ENCODE peak calls at places on chromosome 20, in ten cellular contexts. U is right cardiac atrium; P is HCT116; L is endodermal cell; G is fibroblast of lung; R is lower lobe of right lung; T is lung; M is heart right ventricle; I is stomach; D is CD8-positive, alpha-beta memory T cell. H is an unnamed sample.

GRCh38 chr20:21523398-21523868 is 9.6 kb upstream of the NKX2-2 start:
- DNase-seq in U (no peak), P (no peak), L (no peak), G (no peak), R (no peak), T (no peak), M (no peak), I (no peak), D (no peak), H (no peak)

GRCh38 chr20:36587388-36588136 is 14.2 kb downstream of the TGIF2 start:
- DNase-seq in U (no peak), P (no peak), L (no peak), G (no peak), R (no peak), T (no peak), M (no peak), I (no peak), D (no peak), H (no peak)

GRCh38 chr20:47529840-47530239 is 28.2 kb downstream of the NCOA3 start:
- DNase-seq in U (no peak), P (no peak), L (no peak), G (peak; percentile 25), R (no peak), T (no peak), M (no peak), I (no peak), D (no peak), H (no peak)

GRCh38 chr20:38685853-38686473 is 38.3 kb upstream of the SLC32A1 start:
- DNase-seq in U (peak; percentile 78), P (no peak), L (peak; percentile 94), G (peak; percentile 43), R (no peak), T (peak; percentile 35), M (peak; percentile 32), I (peak; percentile 28), D (peak; percentile 57), H (peak; percentile 50)

GRCh38 chr20:64101731-64102621 is 5.4 kb downstream of the NPBWR2 start:
- DNase-seq in U (peak; percentile 76), P (no peak), L (peak; percentile 92), G (no peak), R (peak; percentile 63), T (no peak), M (no peak), I (peak; percentile 48), D (peak; percentile 69), H (no peak)

GRCh38 chr20:46348231-46348803 is 40.0 kb upstream of the CDH22 start:
- DNase-seq in U (peak; percentile 84), P (no peak), L (peak; percentile 91), G (peak; percentile 21), R (no peak), T (no peak), M (no peak), I (no peak), D (no peak), H (no peak)

GRCh38 chr20:23603321-23603720 is 2.4 kb downstream of the CST9 start:
- DNase-seq in U (no peak), P (no peak), L (no peak), G (no peak), R (no peak), T (no peak), M (no peak), I (no peak), D (no peak), H (no peak)

GRCh38 chr20:47220161-47220582 is 136.3 kb downstream of the ZMYND8 start:
- DNase-seq in U (peak; percentile 59), P (peak; percentile 10), L (peak; percentile 87), G (peak; percentile 41), R (no peak), T (no peak), M (no peak), I (no peak), D (no peak), H (no peak)

GRCh38 chr20:43941476-43942212 is 27.0 kb downstream of the TOX2 start:
- DNase-seq in U (no peak), P (no peak), L (no peak), G (no peak), R (no peak), T (no peak), M (no peak), I (no peak), D (no peak), H (no peak)
- H3K4me1 ChIP-seq in U (no peaks in the 10 kb centered on the region), P (peaks cover 70% of the 10 kb centered on the region), L (no peaks in the 10 kb centered on the region), G (peaks cover 48% of the 10 kb centered on the region), R (peaks cover 68% of the 10 kb centered on the region), T (peaks cover 24% of the 10 kb centered on the region), M (peaks cover 86% of the 10 kb centered on the region), I (peaks cover 13% of the 10 kb centered on the region), D (peaks cover 48% of the 10 kb centered on the region), H (no peaks in the 10 kb centered on the region)

DNA sequence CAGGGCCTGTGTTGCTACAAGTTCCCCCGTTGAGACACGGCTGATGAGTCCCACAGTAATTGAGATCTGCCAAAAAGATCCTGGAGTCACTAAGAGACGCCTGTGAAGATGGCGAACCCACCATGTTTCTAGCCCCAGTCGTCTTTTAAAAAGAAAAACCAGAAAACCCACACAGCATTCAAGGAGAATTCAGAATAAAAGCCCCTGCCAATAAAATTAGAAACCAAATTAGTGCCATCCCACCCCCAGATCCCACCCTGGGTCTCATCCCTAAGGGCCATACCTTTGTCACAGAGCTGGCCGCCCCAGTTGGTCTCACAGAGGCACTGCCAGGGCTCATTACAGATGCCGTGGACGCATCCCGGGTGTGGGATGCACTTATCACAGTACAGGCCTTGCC is 21.6 kb downstream of the JAG1 start:
- DNase-seq in U (no peak), P (no peak), L (no peak), G (no peak), R (no peak), T (no peak), M (no peak), I (no peak), D (no peak), H (no peak)
- H3K4me1 ChIP-seq in U (peaks cover 22% of the 10 kb centered on the region), P (no peaks in the 10 kb centered on the region), L (peaks cover 8% of the 10 kb centered on the region), G (peaks cover 23% of the 10 kb centered on the region), R (peaks cover 46% of the 10 kb centered on the region), T (peaks cover 16% of the 10 kb centered on the region), M (peaks cover 67% of the 10 kb centered on the region), I (peaks cover 38% of the 10 kb centered on the region), D (no peaks in the 10 kb centered on the region), H (no peaks in the 10 kb centered on the region)

GRCh38 chr20:11777861-11778570 is 139.7 kb upstream of the BTBD3 start:
- DNase-seq in U (no peak), P (no peak), L (no peak), G (peak; percentile 25), R (no peak), T (no peak), M (no peak), I (no peak), D (no peak), H (no peak)

GRCh38 chr20:11772226-11772730 is 145.4 kb upstream of the BTBD3 start:
- DNase-seq in U (no peak), P (no peak), L (no peak), G (no peak), R (no peak), T (no peak), M (no peak), I (no peak), D (no peak), H (no peak)

GRCh38 chr20:11780765-11781369 is 136.8 kb upstream of the BTBD3 start:
- DNase-seq in U (no peak), P (no peak), L (no peak), G (no peak), R (no peak), T (no peak), M (no peak), I (no peak), D (no peak), H (no peak)

GRCh38 chr20:11776687-11777086 is 141.0 kb upstream of the BTBD3 start:
- DNase-seq in U (no peak), P (no peak), L (no peak), G (no peak), R (no peak), T (no peak), M (no peak), I (no peak), D (no peak), H (no peak)

DNA sequence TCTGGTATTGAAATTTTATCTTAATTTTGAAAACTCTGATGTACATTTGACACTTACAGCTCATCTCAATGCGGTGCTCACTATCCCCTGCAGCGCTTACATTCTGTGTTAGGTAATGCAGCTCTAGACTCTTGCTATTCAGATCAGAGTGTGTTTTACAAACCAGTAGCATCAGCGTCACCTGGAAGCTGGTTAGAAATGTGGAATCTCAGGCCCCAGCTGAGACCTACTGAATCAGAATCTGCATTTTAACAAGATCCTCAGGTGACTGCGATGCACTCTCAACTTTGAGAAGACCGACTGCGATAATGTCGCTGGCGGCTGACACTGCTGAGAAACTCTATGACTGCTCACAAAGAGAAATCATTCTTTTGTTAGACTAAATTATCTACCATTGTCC is 140.3 kb upstream of the BTBD3 start:
- DNase-seq in U (no peak), P (no peak), L (no peak), G (no peak), R (no peak), T (no peak), M (no peak), I (no peak), D (no peak), H (no peak)
- H3K4me1 ChIP-seq in U (no peaks in the 10 kb centered on the region), P (no peaks in the 10 kb centered on the region), L (no peaks in the 10 kb centered on the region), G (no peaks in the 10 kb centered on the region), R (peaks cover 7% of the 10 kb centered on the region), T (no peaks in the 10 kb centered on the region), M (no peaks in the 10 kb centered on the region), I (no peaks in the 10 kb centered on the region), D (no peaks in the 10 kb centered on the region), H (no peaks in the 10 kb centered on the region)

GRCh38 chr20:49766979-49767419 is 45.6 kb upstream of the SLC9A8 start:
- DNase-seq in U (no peak), P (no peak), L (no peak), G (no peak), R (no peak), T (no peak), M (no peak), I (no peak), D (no peak), H (peak; percentile 55)

GRCh38 chr20:49765846-49766541 is 46.6 kb upstream of the SLC9A8 start:
- DNase-seq in U (no peak), P (no peak), L (no peak), G (no peak), R (no peak), T (no peak), M (no peak), I (no peak), D (no peak), H (no peak)

GRCh38 chr20:49770634-49771033 is 42.0 kb upstream of the SLC9A8 start:
- DNase-seq in U (no peak), P (no peak), L (no peak), G (no peak), R (no peak), T (no peak), M (no peak), I (no peak), D (no peak), H (no peak)

GRCh38 chr20:49769125-49769581 is 43.5 kb upstream of the SLC9A8 start:
- DNase-seq in U (no peak), P (no peak), L (no peak), G (no peak), R (no peak), T (no peak), M (no peak), I (no peak), D (no peak), H (no peak)

DNA sequence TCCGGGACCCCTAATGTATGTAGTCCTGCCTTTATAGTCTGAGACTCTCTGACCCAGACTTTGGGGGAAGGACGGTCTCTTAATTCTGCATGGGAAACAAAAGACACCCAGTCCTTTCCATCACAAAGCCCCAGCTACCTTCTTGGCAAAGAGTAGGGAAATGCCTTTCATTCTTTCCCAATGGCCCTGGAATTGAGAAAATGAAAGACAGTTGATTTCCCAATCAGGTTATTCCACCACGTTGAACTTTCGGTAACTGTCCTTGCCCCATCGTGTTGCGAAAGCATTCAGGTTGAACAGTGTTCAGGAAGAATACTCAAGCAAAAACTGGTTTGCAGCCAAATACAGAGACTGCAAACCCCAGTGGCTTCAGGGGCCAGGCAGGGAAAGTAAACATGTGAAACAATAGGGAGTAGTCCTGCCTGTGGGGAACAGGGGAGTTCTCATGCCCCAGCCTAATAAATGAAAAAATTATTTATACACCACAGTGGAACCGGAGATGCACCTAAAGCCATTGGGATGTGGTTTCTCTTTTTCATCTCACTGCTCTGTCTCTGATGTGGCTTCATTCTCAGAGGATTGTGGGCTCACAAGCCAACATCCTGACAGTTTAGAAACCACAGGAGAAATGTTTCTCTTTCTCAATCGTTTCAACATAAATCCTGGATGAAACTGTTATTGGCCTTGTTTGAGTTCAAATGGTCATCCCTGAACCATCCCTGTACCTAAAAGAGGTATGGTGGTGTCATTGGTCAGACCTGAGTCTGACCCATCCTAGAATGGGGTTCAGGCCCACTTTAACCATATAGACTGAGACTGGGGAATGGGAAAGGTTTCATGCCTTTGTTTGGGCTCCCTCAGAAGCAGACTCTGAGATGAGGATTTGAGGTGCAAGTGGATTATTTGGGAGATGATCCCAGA is 44.2 kb upstream of the SLC9A8 start:
- DNase-seq in U (peak; percentile 54), P (no peak), L (peak; percentile 74), G (peak; percentile 77), R (peak; percentile 70), T (peak; percentile 84), M (peak; percentile 44), I (peak; percentile 73), D (no peak), H (peak; percentile 69)
- H3K4me1 ChIP-seq in U (peaks cover 5% of the 10 kb centered on the region), P (peaks cover 12% of the 10 kb centered on the region), L (peaks cover 13% of the 10 kb centered on the region), G (peaks cover 9% of the 10 kb centered on the region), R (peaks cover 86% of the 10 kb centered on the region), T (peaks cover 16% of the 10 kb centered on the region), M (peaks cover 97% of the 10 kb centered on the region), I (peaks cover 47% of the 10 kb centered on the region), D (peaks cover 28% of the 10 kb centered on the region), H (peaks cover 89% of the 10 kb centered on the region)

H was measured in right lobe of liver.